ENCODE peak calls at places on chromosomes 13 and 19, in eight cellular contexts. One of them, this sample, is unnamed.

GRCh38 chr19:21750586-21751128 is 16.7 kb downstream of the ZNF100 start:
- DNase-seq in endothelial cell: no peak
- DNase-seq in EL: no peak
- DNase-seq in foreskin fibroblast: no peak
- DNase-seq in MV-4-11: no peak
- DNase-seq in activated CD4-positive, alpha-beta T cell treated with anti-CD3 and anti-CD28 coated beads for 1 hour: no peak
- DNase-seq in Caki2: no peak
- DNase-seq in CD4-positive, alpha-beta memory T cell: no peak
- DNase-seq in this sample: no peak

GRCh38 chr19:55041627-55042343 is 3.7 kb upstream of the GP6 start:
- DNase-seq in endothelial cell: peak; percentile 48
- DNase-seq in EL: no peak
- DNase-seq in foreskin fibroblast: no peak
- DNase-seq in MV-4-11: peak; percentile 92
- DNase-seq in activated CD4-positive, alpha-beta T cell treated with anti-CD3 and anti-CD28 coated beads for 1 hour: no peak
- DNase-seq in Caki2: no peak
- DNase-seq in CD4-positive, alpha-beta memory T cell: peak; percentile 11
- DNase-seq in this sample: no peak

GRCh38 chr13:95128045-95128643 is 173.1 kb downstream of the ABCC4 start:
- DNase-seq in endothelial cell: no peak
- DNase-seq in EL: no peak
- DNase-seq in foreskin fibroblast: no peak
- DNase-seq in MV-4-11: no peak
- DNase-seq in activated CD4-positive, alpha-beta T cell treated with anti-CD3 and anti-CD28 coated beads for 1 hour: no peak
- DNase-seq in Caki2: peak; percentile 71
- DNase-seq in CD4-positive, alpha-beta memory T cell: no peak
- DNase-seq in this sample: no peak

GRCh38 chr13:114065926-114066774 is 66.3 kb downstream of the RASA3 start:
- DNase-seq in endothelial cell: no peak
- DNase-seq in EL: no peak
- DNase-seq in foreskin fibroblast: no peak
- DNase-seq in MV-4-11: no peak
- DNase-seq in activated CD4-positive, alpha-beta T cell treated with anti-CD3 and anti-CD28 coated beads for 1 hour: no peak
- DNase-seq in Caki2: no peak
- DNase-seq in CD4-positive, alpha-beta memory T cell: no peak
- DNase-seq in this sample: no peak

GRCh38 chr13:95624020-95624419 is 20.5 kb downstream of the DZIP1 start:
- DNase-seq in endothelial cell: peak; percentile 45
- DNase-seq in EL: peak; percentile 50
- DNase-seq in foreskin fibroblast: peak; percentile 39
- DNase-seq in MV-4-11: peak; percentile 25
- DNase-seq in activated CD4-positive, alpha-beta T cell treated with anti-CD3 and anti-CD28 coated beads for 1 hour: no peak
- DNase-seq in Caki2: peak; percentile 29
- DNase-seq in CD4-positive, alpha-beta memory T cell: peak; percentile 31
- DNase-seq in this sample: peak; percentile 53

GRCh38 chr13:69496951-69497350 is 610.7 kb upstream of the ATXN8OS start:
- DNase-seq in endothelial cell: no peak
- DNase-seq in EL: no peak
- DNase-seq in foreskin fibroblast: no peak
- DNase-seq in MV-4-11: no peak
- DNase-seq in activated CD4-positive, alpha-beta T cell treated with anti-CD3 and anti-CD28 coated beads for 1 hour: no peak
- DNase-seq in Caki2: no peak
- DNase-seq in CD4-positive, alpha-beta memory T cell: no peak
- DNase-seq in this sample: no peak

GRCh38 chr19:38975214-38975860 is at the start of gene FBXO17:
- DNase-seq in endothelial cell: peak; percentile 47
- DNase-seq in EL: peak; percentile 71
- DNase-seq in foreskin fibroblast: peak; percentile 56
- DNase-seq in MV-4-11: no peak
- DNase-seq in activated CD4-positive, alpha-beta T cell treated with anti-CD3 and anti-CD28 coated beads for 1 hour: no peak
- DNase-seq in Caki2: peak; percentile 89
- DNase-seq in CD4-positive, alpha-beta memory T cell: no peak
- DNase-seq in this sample: peak; percentile 77

GRCh38 chr13:24925318-24926231 is 161.6 kb downstream of the RNF17 start:
- DNase-seq in endothelial cell: no peak
- DNase-seq in EL: no peak
- DNase-seq in foreskin fibroblast: no peak
- DNase-seq in MV-4-11: no peak
- DNase-seq in activated CD4-positive, alpha-beta T cell treated with anti-CD3 and anti-CD28 coated beads for 1 hour: no peak
- DNase-seq in Caki2: no peak
- DNase-seq in CD4-positive, alpha-beta memory T cell: no peak
- DNase-seq in this sample: no peak

GRCh38 chr19:893775-894090 is 449 bp downstream of the RNU6-9 start:
- DNase-seq in endothelial cell: no peak
- DNase-seq in EL: no peak
- DNase-seq in foreskin fibroblast: no peak
- DNase-seq in MV-4-11: no peak
- DNase-seq in activated CD4-positive, alpha-beta T cell treated with anti-CD3 and anti-CD28 coated beads for 1 hour: no peak
- DNase-seq in Caki2: no peak
- DNase-seq in CD4-positive, alpha-beta memory T cell: no peak
- DNase-seq in this sample: no peak

GRCh38 chr19:39937094-39937493 is 2.7 kb upstream of the FCGBP start:
- DNase-seq in endothelial cell: no peak
- DNase-seq in EL: no peak
- DNase-seq in foreskin fibroblast: no peak
- DNase-seq in MV-4-11: no peak
- DNase-seq in activated CD4-positive, alpha-beta T cell treated with anti-CD3 and anti-CD28 coated beads for 1 hour: peak; percentile 21
- DNase-seq in Caki2: no peak
- DNase-seq in CD4-positive, alpha-beta memory T cell: peak; percentile 37
- DNase-seq in this sample: no peak

GRCh38 chr13:45861352-45861751 is 9.8 kb upstream of the SIAH3 start:
- DNase-seq in endothelial cell: no peak
- DNase-seq in EL: peak; percentile 29
- DNase-seq in foreskin fibroblast: no peak
- DNase-seq in MV-4-11: no peak
- DNase-seq in activated CD4-positive, alpha-beta T cell treated with anti-CD3 and anti-CD28 coated beads for 1 hour: no peak
- DNase-seq in Caki2: no peak
- DNase-seq in CD4-positive, alpha-beta memory T cell: no peak
- DNase-seq in this sample: no peak

GRCh38 chr13:109654341-109655205 is 131.8 kb downstream of the IRS2 start:
- DNase-seq in endothelial cell: no peak
- DNase-seq in EL: no peak
- DNase-seq in foreskin fibroblast: peak; percentile 54
- DNase-seq in MV-4-11: peak; percentile 97
- DNase-seq in activated CD4-positive, alpha-beta T cell treated with anti-CD3 and anti-CD28 coated beads for 1 hour: no peak
- DNase-seq in Caki2: no peak
- DNase-seq in CD4-positive, alpha-beta memory T cell: no peak
- DNase-seq in this sample: no peak

GRCh38 chr13:99191336-99191899 is 9.2 kb upstream of the UBAC2 start:
- DNase-seq in endothelial cell: no peak
- DNase-seq in EL: no peak
- DNase-seq in foreskin fibroblast: no peak
- DNase-seq in MV-4-11: no peak
- DNase-seq in activated CD4-positive, alpha-beta T cell treated with anti-CD3 and anti-CD28 coated beads for 1 hour: no peak
- DNase-seq in Caki2: no peak
- DNase-seq in CD4-positive, alpha-beta memory T cell: no peak
- DNase-seq in this sample: no peak

GRCh38 chr19:13935765-13936486 is 2.3 kb downstream of the PODNL1 start:
- DNase-seq in endothelial cell: no peak
- DNase-seq in EL: no peak
- DNase-seq in foreskin fibroblast: no peak
- DNase-seq in MV-4-11: peak; percentile 38
- DNase-seq in activated CD4-positive, alpha-beta T cell treated with anti-CD3 and anti-CD28 coated beads for 1 hour: no peak
- DNase-seq in Caki2: no peak
- DNase-seq in CD4-positive, alpha-beta memory T cell: no peak
- DNase-seq in this sample: no peak

This sample was measured in SW480.